ENCODE peak calls at places on chromosomes 16 and 17, in eight cellular contexts. Z, A, C, N, I, W, V and D are unnamed samples.

GRCh38 chr17:49703557-49704277 is 4.0 kb downstream of the SLC35B1 start:
- DNase-seq in I (peak; percentile 79), W (peak; percentile 61), A (no peak), C (peak; percentile 38), V (peak; percentile 35), N (peak; percentile 66), Z (peak; percentile 59), D (peak; percentile 69)

GRCh38 chr17:43799047-43799446 is 18.8 kb downstream of the CFAP97D1 start:
- DNase-seq in A (no peak), V (no peak), W (no peak), C (no peak), I (no peak), N (no peak), Z (no peak), D (no peak)

GRCh38 chr16:66682271-66682670 is 14.3 kb downstream of the CMTM4 start:
- DNase-seq in N (no peak), V (no peak), I (no peak), Z (no peak), W (no peak), C (no peak), A (no peak), D (no peak)

GRCh38 chr16:49939495-49939894 is 83.6 kb upstream of the ZNF423 start:
- DNase-seq in A (no peak), W (no peak), N (no peak), V (no peak), I (no peak), Z (no peak), C (no peak), D (no peak)

GRCh38 chr17:40168262-40168832 is 8.9 kb upstream of the RAPGEFL1 start:
- DNase-seq in V (peak; percentile 48), A (peak; percentile 65), N (peak; percentile 92), Z (peak; percentile 72), I (peak; percentile 77), C (peak; percentile 28), W (peak; percentile 65), D (peak; percentile 78)

GRCh38 chr17:36858119-36859002 is 78.9 kb upstream of the LHX1 start:
- DNase-seq in I (no peak), C (no peak), N (no peak), Z (no peak), A (no peak), V (no peak), W (peak; percentile 11), D (no peak)

GRCh38 chr17:39166437-39167335 is 725 bp upstream of the ARL5C start:
- DNase-seq in Z (peak; percentile 58), N (no peak), A (no peak), I (no peak), C (no peak), W (no peak), V (no peak), D (no peak)

GRCh38 chr16:67426022-67426421 is 4.9 kb upstream of the HSD11B2 start:
- DNase-seq in N (no peak), Z (no peak), C (no peak), V (no peak), I (no peak), W (no peak), A (no peak), D (no peak)

GRCh38 chr16:85479972-85480726 is 133.0 kb upstream of the GSE1 start:
- DNase-seq in N (peak; percentile 69), C (no peak), Z (peak; percentile 76), V (peak; percentile 37), W (no peak), A (no peak), I (peak; percentile 62), D (peak; percentile 58)

GRCh38 chr17:17782425-17783120 is 54.2 kb downstream of the SREBF1 start:
- DNase-seq in W (peak; percentile 16), Z (peak; percentile 52), N (peak; percentile 61), I (peak; percentile 72), A (peak; percentile 75), C (no peak), V (no peak), D (peak; percentile 54)

GRCh38 chr17:65121916-65122821 is 15.0 kb upstream of the RGS9 start:
- DNase-seq in W (peak; percentile 27), Z (peak; percentile 75), I (no peak), V (peak; percentile 56), A (no peak), N (no peak), C (no peak), D (no peak)

GRCh38 chr16:4179020-4179419 is 62.8 kb upstream of the ADCY9 start:
- DNase-seq in Z (no peak), I (no peak), N (no peak), C (peak; percentile 37), A (no peak), W (peak; percentile 62), V (no peak), D (peak; percentile 62)

GRCh38 chr16:55949518-55949917 is 74.3 kb upstream of the CES5A start:
- DNase-seq in A (no peak), C (no peak), N (no peak), W (peak; percentile 2), I (no peak), V (no peak), Z (no peak), D (no peak)

DNA sequence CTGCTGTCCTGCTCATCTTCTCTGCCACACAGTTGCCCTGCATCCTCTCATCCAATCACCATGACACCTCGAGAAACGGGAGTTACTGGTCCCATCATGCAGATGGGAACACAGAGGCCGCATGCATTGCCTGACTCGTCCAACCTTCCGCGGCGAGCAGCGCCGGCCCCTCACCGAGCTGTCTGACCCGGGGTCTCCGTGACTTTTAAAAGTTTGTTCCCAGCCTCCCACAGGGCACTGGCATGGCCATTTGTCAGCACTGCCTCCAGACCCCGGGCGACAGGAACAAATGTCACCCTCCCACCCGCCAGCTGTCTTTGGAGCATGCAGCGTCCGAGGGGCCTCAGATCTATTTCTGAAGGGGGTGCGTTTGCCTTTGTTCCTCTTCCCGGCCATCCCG is 347.8 kb downstream of the FOXL1 start:
- DNase-seq in I (no peak), W (no peak), N (no peak), V (no peak), C (no peak), Z (no peak), A (no peak), D (no peak)
- TF ChIP-seq EZH2phosphoT487 in I (no peak), W (no peak), N (no peak), V (no peak), C (no peak), Z (no peak), A (no peak), D (no peak)

GRCh38 chr17:1649116-1649843 is 386 bp downstream of the RILP start:
- DNase-seq in V (peak; percentile 81), C (peak; percentile 28), N (peak; percentile 82), W (peak; percentile 77), Z (peak; percentile 77), I (peak; percentile 96), A (peak; percentile 92), D (peak; percentile 94)

GRCh38 chr17:1650731-1651558 is 1.3 kb upstream of the RILP start:
- DNase-seq in N (no peak), C (no peak), Z (no peak), V (peak; percentile 5), W (no peak), A (no peak), I (no peak), D (no peak)

GRCh38 chr17:1648582-1649115 is 1.0 kb downstream of the RILP start:
- DNase-seq in V (peak; percentile 96), C (peak; percentile 89), N (peak; percentile 92), W (peak; percentile 94), I (peak; percentile 99), Z (peak; percentile 96), A (peak; percentile 100), D (peak; percentile 98)

GRCh38 chr17:1651559-1651844 is 1.8 kb upstream of the RILP start:
- DNase-seq in C (no peak), N (no peak), W (no peak), A (no peak), Z (no peak), I (no peak), V (no peak), D (no peak)

GRCh38 chr17:1649844-1650409 is at the start of gene RILP:
- DNase-seq in A (no peak), C (peak; percentile 24), I (no peak), N (peak; percentile 69), V (peak; percentile 43), Z (no peak), W (peak; percentile 76), D (peak; percentile 86)
- TF ChIP-seq CTCF in A (no peak), C (no peak), I (no peak), N (no peak), V (no peak), Z (no peak), W (no peak), D (no peak)

GRCh38 chr17:47607481-47607880 is 42.2 kb upstream of the KPNB1 start:
- DNase-seq in I (no peak), W (no peak), A (no peak), C (no peak), Z (no peak), V (peak; percentile 79), N (no peak), D (no peak)

GRCh38 chr17:47603830-47604229 is 45.9 kb upstream of the KPNB1 start:
- DNase-seq in I (no peak), C (no peak), Z (no peak), V (no peak), A (no peak), N (no peak), W (no peak), D (no peak)

GRCh38 chr17:47605006-47605405 is 44.7 kb upstream of the KPNB1 start:
- DNase-seq in Z (no peak), C (no peak), A (no peak), V (no peak), I (no peak), W (no peak), N (no peak), D (no peak)

DNA sequence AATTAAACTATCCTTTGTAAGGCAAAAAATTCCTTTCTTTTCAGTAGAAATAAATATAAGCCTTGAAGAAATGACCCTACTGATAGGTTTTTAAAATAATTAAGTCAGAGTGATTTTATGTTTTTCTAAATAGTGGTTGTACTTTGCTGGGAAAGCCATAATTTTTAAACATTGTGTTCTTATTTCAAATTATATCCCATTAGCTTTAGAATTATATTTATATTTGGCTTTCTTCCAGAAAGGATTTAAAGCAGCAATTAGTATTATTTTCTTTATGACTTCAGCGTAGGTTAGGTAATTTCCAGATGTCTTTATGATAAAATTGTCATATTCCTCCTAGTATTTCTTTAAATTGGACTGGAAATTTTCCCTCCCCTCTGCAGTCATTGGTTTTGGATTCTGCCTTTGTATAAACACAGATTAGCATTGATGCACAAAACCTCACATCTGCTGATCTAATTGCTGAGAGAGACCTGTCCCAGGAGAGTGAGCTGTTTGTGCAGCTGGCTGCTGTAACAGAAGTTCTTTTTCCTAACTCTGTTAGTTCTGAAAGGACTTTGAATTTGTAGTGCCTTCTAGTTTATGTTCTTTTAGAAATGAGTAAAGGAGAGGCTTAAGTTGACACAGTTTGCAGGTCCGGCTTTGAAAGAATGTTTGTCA is 45.3 kb upstream of the KPNB1 start:
- DNase-seq in I (no peak), V (peak; percentile 63), N (no peak), C (no peak), W (no peak), A (peak; percentile 37), Z (no peak), D (no peak)
- TF ChIP-seq EZH2phosphoT487 in I (no peak), V (no peak), N (no peak), C (no peak), W (no peak), A (no peak), Z (no peak), D (no peak)

DNA sequence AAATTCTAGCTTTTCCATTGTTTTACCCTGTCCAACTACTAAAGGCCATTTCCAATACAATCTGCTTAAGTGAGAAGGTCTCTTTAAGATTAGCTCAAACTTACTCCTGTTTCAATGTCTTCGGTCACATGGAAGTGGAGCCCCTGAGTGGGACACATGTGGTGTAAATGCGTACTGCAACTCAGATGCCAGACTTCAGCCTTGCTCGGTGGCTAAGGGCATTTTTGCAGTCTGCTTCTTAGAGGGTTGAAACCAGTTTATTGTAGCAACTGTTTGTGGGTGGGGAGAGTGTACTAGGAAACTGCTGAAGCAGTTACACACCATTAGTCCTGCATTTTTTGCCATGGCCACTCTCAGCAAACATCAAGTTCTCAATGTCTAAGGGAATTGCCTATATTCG is 140.6 kb downstream of the PARN start:
- DNase-seq in A (peak; percentile 46), V (no peak), N (peak; percentile 79), C (peak; percentile 37), I (peak; percentile 58), W (peak; percentile 34), Z (peak; percentile 52), D (peak; percentile 46)
- TF ChIP-seq CTCF in A (peak; percentile 38), V (peak; percentile 10), N (peak; percentile 40), C (peak; percentile 49), I (peak; percentile 43), W (peak; percentile 30), Z (peak; percentile 61), D (no peak)